ENCODE peak calls at places on chromosome 20, in four cellular contexts. I is right lobe of liver, O is heart left ventricle, T is uterus. V is an unnamed sample.

GRCh38 chr20:50590348-50590664 is 80.1 kb downstream of the PTPN1 start:
- DNase-seq in I (no peak), O (no peak), T (no peak), V (no peak)

GRCh38 chr20:42380287-42380686 is 762.1 kb upstream of the CHD6 start:
- DNase-seq in I (no peak), O (no peak), T (no peak), V (no peak)

GRCh38 chr20:3781153-3781910 is at the start of gene SPEF1:
- DNase-seq in I (peak; percentile 71), O (peak; percentile 68), T (peak; percentile 90), V (no peak)

GRCh38 chr20:33675127-33675954 is 1.1 kb upstream of the NECAB3 start:
- DNase-seq in I (no peak), O (no peak), T (peak; percentile 60), V (no peak)

GRCh38 chr20:5135363-5136012 is 8.7 kb downstream of the CDS2 start:
- DNase-seq in I (no peak), O (no peak), T (no peak), V (no peak)

GRCh38 chr20:40304119-40304518 is 384.9 kb downstream of the MAFB start:
- DNase-seq in I (no peak), O (no peak), T (no peak), V (no peak)

GRCh38 chr20:39310363-39311037 is 348.4 kb downstream of the DHX35 start:
- DNase-seq in I (no peak), O (no peak), T (no peak), V (no peak)

GRCh38 chr20:49590163-49591017 is 22.5 kb upstream of the PTGIS start:
- DNase-seq in I (no peak), O (no peak), T (no peak), V (no peak)

GRCh38 chr20:43716757-43717615 is 9.8 kb downstream of the GTSF1L start:
- DNase-seq in I (no peak), O (no peak), T (no peak), V (no peak)

GRCh38 chr20:19949195-19949867 is 67.8 kb upstream of the NAA20 start:
- DNase-seq in I (no peak), O (no peak), T (no peak), V (no peak)
- H3K4me1 ChIP-seq in I (no peaks in the 10 kb centered on the region), O (peaks cover 8% of the 10 kb centered on the region), T (no peaks in the 10 kb centered on the region), V (peaks cover 39% of the 10 kb centered on the region)

GRCh38 chr20:31514154-31515071 is at the start of gene HM13:
- DNase-seq in I (peak; percentile 93), O (peak; percentile 96), T (peak; percentile 92), V (peak; percentile 70)
- TF ChIP-seq POLR2A in I (peak; percentile 81), O (no peak), T (peak; percentile 60), V (peak; percentile 36)

GRCh38 chr20:25035924-25036323 is 22.0 kb downstream of the ACSS1 start:
- DNase-seq in I (no peak), O (no peak), T (no peak), V (no peak)
- H3K4me3 ChIP-seq in I (no peak overlapping the region), O (no peak overlapping the region), T (no peak overlapping the region), V (no peak overlapping the region)

GRCh38 chr20:14413835-14414234 is 76.4 kb upstream of the FLRT3 start:
- DNase-seq in I (no peak), O (no peak), T (no peak), V (no peak)
- H3K4me1 ChIP-seq in I (no peaks in the 10 kb centered on the region), O (no peaks in the 10 kb centered on the region), T (no peaks in the 10 kb centered on the region), V (no peaks in the 10 kb centered on the region)

GRCh38 chr20:17896247-17896723 is 72.3 kb downstream of the SNX5 start:
- DNase-seq in I (no peak), O (no peak), T (peak; percentile 38), V (no peak)

GRCh38 chr20:17893480-17893879 is 75.1 kb downstream of the SNX5 start:
- DNase-seq in I (no peak), O (no peak), T (no peak), V (no peak)

GRCh38 chr20:17896771-17897369 is 71.7 kb downstream of the SNX5 start:
- DNase-seq in I (no peak), O (no peak), T (no peak), V (no peak)

GRCh38 chr20:17897566-17898307 is 70.9 kb downstream of the SNX5 start:
- DNase-seq in I (no peak), O (no peak), T (no peak), V (no peak)

GRCh38 chr20:17895641-17896246 is 72.8 kb downstream of the SNX5 start:
- DNase-seq in I (peak; percentile 65), O (peak; percentile 81), T (peak; percentile 81), V (no peak)
- TF ChIP-seq POLR2A in I (no peak), O (no peak), T (no peak), V (no peak)

DNA sequence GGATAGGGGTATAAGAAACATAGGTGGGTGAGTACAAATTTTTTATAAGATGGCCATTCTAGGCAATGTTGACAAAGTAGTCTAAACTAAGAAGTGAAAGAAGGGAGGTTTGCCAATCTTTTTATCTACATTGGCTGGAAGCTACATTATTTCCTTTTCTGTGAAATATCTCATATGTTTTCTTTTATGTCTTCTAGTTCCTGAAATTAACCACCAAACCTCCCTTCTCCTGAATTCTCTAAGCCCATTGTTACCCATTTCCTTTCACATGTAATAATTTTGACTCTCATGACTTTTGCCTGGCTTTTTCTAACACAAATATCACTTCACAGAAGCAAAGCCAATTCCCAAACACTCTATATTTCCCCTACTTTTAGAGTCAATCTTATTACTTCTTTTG is 496.2 kb upstream of the JAG1 start:
- DNase-seq in I (no peak), O (no peak), T (no peak), V (no peak)
- H3K4me3 ChIP-seq in I (no peak overlapping the region), O (no peak overlapping the region), T (no peak overlapping the region), V (no peak overlapping the region)

GRCh38 chr20:57620999-57621398 is 773 bp upstream of the ZBP1 start:
- DNase-seq in I (no peak), O (no peak), T (no peak), V (no peak)
- H3K4me1 ChIP-seq in I (no peaks in the 10 kb centered on the region), O (no peaks in the 10 kb centered on the region), T (no peaks in the 10 kb centered on the region), V (peaks cover 49% of the 10 kb centered on the region)

GRCh38 chr20:34824861-34825529 is 456 bp downstream of the NCOA6 start:
- DNase-seq in I (peak; percentile 72), O (peak; percentile 81), T (peak; percentile 44), V (no peak)

GRCh38 chr20:34820805-34821578 is 4.5 kb downstream of the NCOA6 start:
- DNase-seq in I (no peak), O (no peak), T (no peak), V (no peak)

GRCh38 chr20:34825530-34826362 is at the start of gene NCOA6:
- DNase-seq in I (peak; percentile 92), O (peak; percentile 94), T (peak; percentile 88), V (peak; percentile 51)

GRCh38 chr20:34829191-34829590 is 3.7 kb upstream of the NCOA6 start:
- DNase-seq in I (no peak), O (no peak), T (no peak), V (no peak)

GRCh38 chr20:34824026-34824860 is 1.2 kb downstream of the NCOA6 start:
- DNase-seq in I (peak; percentile 74), O (no peak), T (peak; percentile 40), V (no peak)
- TF ChIP-seq POLR2A in I (peak; percentile 57), O (no peak), T (no peak), V (no peak)

V was measured in esophagus squamous epithelium.